ENCODE peak calls at places on chromosomes 3 and 15, in four cellular contexts. C is sigmoid colon, D is H54, A is NB4. Z is an unnamed sample.

GRCh38 chr3:147945968-147946519 is 536.9 kb downstream of the ZIC1 start:
- DNase-seq in A (peak; percentile 13), D (peak; percentile 25), C (peak; percentile 69), Z (no peak)

GRCh38 chr3:36696799-36697198 is 67.6 kb downstream of the DCLK3 start:
- DNase-seq in A (no peak), C (no peak), D (no peak), Z (no peak)

GRCh38 chr15:29611057-29611456 is 211.2 kb downstream of the TJP1 start:
- DNase-seq in C (no peak), A (no peak), D (no peak), Z (no peak)

GRCh38 chr3:32850226-32850625 is 32.4 kb downstream of the TRIM71 start:
- DNase-seq in D (no peak), A (no peak), C (no peak), Z (no peak)

GRCh38 chr15:59501531-59502113 is 63.6 kb downstream of the FAM81A start:
- DNase-seq in C (no peak), D (peak; percentile 24), A (peak; percentile 58), Z (no peak)

GRCh38 chr15:57610130-57610529 is 18.4 kb downstream of the MYZAP start:
- DNase-seq in C (peak; percentile 94), D (peak; percentile 44), A (peak; percentile 73), Z (no peak)

GRCh38 chr15:68372291-68372811 is 59.6 kb downstream of the ITGA11 start:
- DNase-seq in C (peak; percentile 59), D (peak; percentile 13), A (peak; percentile 30), Z (no peak)

GRCh38 chr15:80436511-80437307 is 32.5 kb downstream of the ARNT2 start:
- DNase-seq in A (peak; percentile 12), C (no peak), D (peak; percentile 45), Z (no peak)

GRCh38 chr3:72510247-72510646 is 338.0 kb downstream of the SHQ1 start:
- DNase-seq in D (no peak), A (no peak), C (no peak), Z (no peak)

GRCh38 chr3:64185436-64185835 is 39.8 kb downstream of the PRICKLE2 start:
- DNase-seq in D (no peak), A (no peak), C (no peak), Z (no peak)

GRCh38 chr3:31971607-31972006 is 9.5 kb downstream of the OSBPL10 start:
- DNase-seq in D (no peak), A (no peak), C (no peak), Z (no peak)

GRCh38 chr15:42002333-42002732 is 18.5 kb downstream of the PLA2G4E start:
- DNase-seq in D (no peak), A (no peak), C (no peak), Z (no peak)

GRCh38 chr15:71570736-71571135 is 239.6 kb upstream of the NR2E3 start:
- DNase-seq in C (no peak), D (no peak), A (no peak), Z (no peak)

GRCh38 chr3:112508261-112508660 is 9.0 kb upstream of the BTLA start:
- DNase-seq in D (no peak), A (no peak), C (no peak), Z (no peak)

GRCh38 chr3:107910713-107911259 is 180.0 kb downstream of the CD47 start:
- DNase-seq in D (no peak), C (no peak), A (no peak), Z (no peak)

GRCh38 chr3:58526124-58526957 is 10.6 kb downstream of the ACOX2 start:
- DNase-seq in C (no peak), D (peak; percentile 84), A (peak; percentile 90), Z (no peak)

GRCh38 chr3:191775451-191776233 is 314.7 kb downstream of the PYDC2 start:
- DNase-seq in A (no peak), D (peak; percentile 14), C (no peak), Z (no peak)

GRCh38 chr15:87710406-87710805 is 546.1 kb downstream of the NTRK3 start:
- DNase-seq in A (no peak), C (peak; percentile 89), D (no peak), Z (no peak)

GRCh38 chr15:43266834-43267233 is at the start of gene TGM5:
- DNase-seq in C (no peak), D (no peak), A (no peak), Z (no peak)

GRCh38 chr3:16300282-16300681 is 35.3 kb downstream of the OXNAD1 start:
- DNase-seq in A (no peak), D (no peak), C (no peak), Z (no peak)

GRCh38 chr3:16299746-16300145 is 34.7 kb downstream of the OXNAD1 start:
- DNase-seq in D (no peak), C (no peak), A (no peak), Z (no peak)

GRCh38 chr3:16300881-16301359 is 35.9 kb downstream of the OXNAD1 start:
- DNase-seq in C (no peak), A (no peak), D (no peak), Z (no peak)

GRCh38 chr3:16295298-16295890 is 30.4 kb downstream of the OXNAD1 start:
- DNase-seq in A (no peak), C (no peak), D (no peak), Z (no peak)

GRCh38 chr3:16297991-16298885 is 33.2 kb downstream of the OXNAD1 start:
- DNase-seq in D (no peak), A (no peak), C (no peak), Z (no peak)
- TF ChIP-seq POLR2A in D (no peak), A (no peak), C (no peak), Z (no peak)

DNA sequence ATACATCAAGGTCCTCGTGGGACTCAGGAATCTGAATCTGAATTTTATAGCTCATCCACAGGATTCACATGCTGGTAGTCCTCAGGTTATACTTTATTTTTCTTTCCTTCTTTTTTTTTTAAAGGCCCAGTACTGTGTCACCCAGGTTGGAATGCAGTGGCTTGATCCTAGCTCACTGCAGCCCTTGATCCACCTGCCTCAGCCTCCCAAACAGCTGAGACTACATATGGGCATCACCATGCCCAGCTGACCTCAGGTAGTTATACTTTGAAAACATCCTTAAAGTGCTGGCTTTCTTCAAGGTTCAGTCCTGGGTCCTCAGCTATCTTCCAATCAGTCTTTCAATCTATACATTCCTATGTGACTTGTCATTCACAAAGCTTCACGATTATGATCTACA is 38.2 kb downstream of the SNX4 start:
- DNase-seq in D (no peak), C (no peak), A (no peak), Z (no peak)
- TF ChIP-seq POLR2A in D (no peak), C (no peak), A (no peak), Z (no peak)

DNA sequence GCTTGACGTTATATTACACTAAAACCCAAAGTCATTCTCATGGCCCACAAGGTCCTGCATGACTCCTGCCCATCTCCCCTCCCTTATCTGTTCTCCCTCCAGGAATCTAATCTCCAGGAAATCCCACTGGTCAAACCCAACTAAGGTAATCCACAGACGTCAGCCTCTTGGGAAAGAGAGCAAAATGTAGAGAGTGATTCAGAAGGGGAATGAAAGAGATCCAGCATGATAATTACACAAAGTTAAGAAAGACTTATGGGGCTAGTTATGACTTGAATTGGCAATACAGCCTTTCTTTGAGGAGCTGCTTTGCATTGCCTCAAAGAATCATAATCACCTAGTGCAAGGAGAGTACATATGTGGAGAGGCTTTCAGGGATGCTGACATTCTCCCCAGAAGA is 137.8 kb upstream of the MYRIP start:
- DNase-seq in C (no peak), D (no peak), A (no peak), Z (no peak)
- TF ChIP-seq POLR2A in C (no peak), D (no peak), A (no peak), Z (no peak)

GRCh38 chr3:53222183-53222901 is 33.5 kb downstream of the TKT start:
- DNase-seq in D (no peak), C (no peak), A (no peak), Z (no peak)
- TF ChIP-seq POLR2A in D (no peak), C (no peak), A (no peak), Z (no peak)

DNA sequence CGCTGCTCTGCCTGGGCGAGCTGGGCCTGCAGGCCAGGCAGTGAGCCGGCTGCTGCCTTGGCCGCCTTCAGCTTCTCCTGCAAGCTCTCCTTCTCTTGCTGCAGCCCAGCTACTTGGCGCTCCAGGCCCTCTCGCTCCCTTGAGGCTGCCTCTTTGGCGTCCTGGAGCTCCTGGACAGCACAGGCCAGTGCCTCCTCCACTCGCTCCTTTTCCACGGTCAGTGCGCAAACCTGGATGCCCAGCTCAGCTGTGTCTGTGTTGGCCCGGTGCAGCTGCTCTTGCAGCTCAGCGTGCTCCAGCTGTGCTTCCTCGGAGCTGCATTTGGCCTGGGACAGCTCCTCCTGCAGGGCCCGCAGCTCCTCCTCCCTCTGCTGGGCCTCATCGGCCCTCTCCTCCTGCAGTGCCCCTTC is 23.1 kb downstream of the CXCR6 start:
- DNase-seq in A (no peak), C (no peak), D (no peak), Z (no peak)
- TF ChIP-seq POLR2A in A (no peak), C (no peak), D (no peak), Z (no peak)

DNA sequence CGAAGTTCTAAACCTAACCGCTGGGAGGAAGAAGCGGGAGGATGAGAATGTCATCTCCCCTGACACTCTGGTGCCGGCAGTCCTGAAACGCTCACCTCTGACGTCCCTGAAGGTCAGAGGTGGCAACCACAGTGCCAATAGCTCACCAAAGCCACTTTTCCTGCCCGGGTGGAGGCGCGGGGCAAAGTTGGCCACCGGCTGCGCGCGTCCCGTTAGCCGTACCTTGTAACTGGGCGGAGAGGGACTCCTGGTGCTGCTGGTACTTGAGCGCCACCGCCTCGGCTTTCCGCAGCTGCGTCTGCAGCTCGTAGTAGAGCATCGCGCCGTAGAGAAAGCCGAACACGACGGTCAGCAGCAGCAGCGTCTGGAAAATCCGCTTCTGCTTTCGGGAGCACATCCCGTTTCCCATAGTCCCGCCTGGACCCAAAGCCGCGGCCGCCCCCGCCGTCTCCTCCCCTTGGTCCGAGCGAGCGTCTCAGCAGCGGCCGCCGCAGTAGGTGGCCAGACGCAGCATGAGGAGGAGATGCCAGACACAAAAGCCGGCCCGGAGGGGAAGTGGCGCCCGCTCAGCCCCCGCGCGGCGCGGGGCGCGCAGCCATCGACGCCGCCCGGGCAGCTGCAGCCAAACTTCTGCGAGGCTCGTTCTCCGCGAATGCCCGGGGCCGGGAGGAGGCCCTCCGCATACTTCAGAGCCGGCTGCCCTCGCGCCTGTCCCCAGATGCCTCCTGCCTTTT is 680 bp downstream of the GOLIM4 start:
- DNase-seq in C (peak; percentile 80), D (peak; percentile 42), A (peak; percentile 84), Z (peak; percentile 22)
- TF ChIP-seq POLR2A in C (no peak), D (peak; percentile 8), A (peak; percentile 22), Z (no peak)

GRCh38 chr3:34363871-34364270 is 565.4 kb downstream of the PDCD6IP start:
- DNase-seq in C (no peak), D (no peak), A (no peak), Z (no peak)

GRCh38 chr3:34361921-34362320 is 563.5 kb downstream of the PDCD6IP start:
- DNase-seq in C (no peak), D (no peak), A (no peak), Z (no peak)

GRCh38 chr3:34362910-34363309 is 564.5 kb downstream of the PDCD6IP start:
- DNase-seq in C (no peak), A (no peak), D (no peak), Z (no peak)

GRCh38 chr3:34365766-34366165 is 567.3 kb downstream of the PDCD6IP start:
- DNase-seq in D (no peak), C (no peak), A (no peak), Z (no peak)

DNA sequence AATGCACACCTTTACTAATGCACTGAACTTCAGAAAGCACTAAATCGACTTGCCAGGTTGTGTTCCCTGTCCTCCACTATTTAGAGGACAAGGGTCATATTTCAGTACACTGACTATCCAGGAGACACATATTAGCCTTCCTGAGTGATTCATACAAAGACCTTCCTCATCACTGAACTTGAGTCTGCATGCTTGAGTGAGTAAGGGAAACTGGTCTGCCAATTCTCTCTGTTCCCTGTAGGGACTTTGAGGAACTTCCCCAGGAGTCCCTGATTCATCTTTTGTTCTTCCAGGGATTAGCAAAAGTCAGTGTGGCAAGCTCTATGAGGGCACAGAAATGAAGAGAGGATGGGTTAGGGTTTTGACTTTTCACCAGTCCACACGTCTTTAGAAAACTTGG is 565.9 kb downstream of the PDCD6IP start:
- DNase-seq in A (no peak), D (no peak), C (no peak), Z (no peak)
- TF ChIP-seq POLR2A in A (no peak), D (no peak), C (no peak), Z (no peak)

GRCh38 chr3:50323614-50324199 is 1.2 kb upstream of the HYAL2 start:
- DNase-seq in D (no peak), C (no peak), A (no peak), Z (no peak)
- TF ChIP-seq POLR2A in D (no peak), C (no peak), A (no peak), Z (no peak)

Z was measured in esophagus squamous epithelium.